ENCODE peak calls at places on chromosome 21, in eight cellular contexts. Z is NB4, B is breast epithelium, N is ovary, Y is A549, I is body of pancreas, G is prostate gland, F is uterus. A is an unnamed sample.
A peak's percentile ranks its signal among the peaks of the same experiment; 100 is the strongest.

GRCh38 chr21:29181799-29182470 is 51.5 kb downstream of the MAP3K7CL start:
- DNase-seq in Z (no peak), B (no peak), N (no peak), Y (peak; percentile 64), I (peak; percentile 37), G (peak; percentile 60), F (no peak), A (peak; percentile 70)

GRCh38 chr21:25735895-25736597 is 1.3 kb downstream of the GABPA start:
- DNase-seq in Z (peak; percentile 37), B (no peak), N (no peak), Y (peak; percentile 2), I (no peak), G (no peak), F (no peak), A (no peak)

GRCh38 chr21:23725576-23725975 is 1881.7 kb downstream of the MRPL39 start:
- DNase-seq in Z (peak; percentile 16), B (no peak), N (no peak), Y (no peak), I (no peak), G (no peak), F (no peak), A (no peak)

GRCh38 chr21:45489480-45489982 is 52.7 kb downstream of the SLC19A1 start:
- DNase-seq in Z (no peak), B (no peak), N (no peak), Y (no peak), I (no peak), G (no peak), F (no peak), A (no peak)

GRCh38 chr21:44065428-44065827 is 41.8 kb upstream of the PWP2 start:
- DNase-seq in Z (peak; percentile 82), B (no peak), N (no peak), Y (no peak), I (peak; percentile 33), G (no peak), F (no peak), A (no peak)

GRCh38 chr21:44892095-44892494 is 18.6 kb upstream of the PTTG1IP start:
- DNase-seq in Z (no peak), B (no peak), N (no peak), Y (no peak), I (no peak), G (no peak), F (no peak), A (no peak)

GRCh38 chr21:35199733-35200015 is 150.6 kb upstream of the RUNX1 start:
- DNase-seq in Z (no peak), B (no peak), N (no peak), Y (no peak), I (no peak), G (no peak), F (no peak), A (no peak)

GRCh38 chr21:45336535-45336810 is 48.8 kb upstream of the POFUT2 start:
- DNase-seq in Z (no peak), B (no peak), N (no peak), Y (no peak), I (no peak), G (no peak), F (no peak), A (no peak)

GRCh38 chr21:45846373-45847160 is 135.0 kb upstream of the COL6A1 start:
- DNase-seq in Z (no peak), B (peak; percentile 50), N (no peak), Y (no peak), I (peak; percentile 20), G (peak; percentile 72), F (peak; percentile 80), A (no peak)

GRCh38 chr21:26945916-26946315 is 21.0 kb downstream of the ADAMTS5 start:
- DNase-seq in Z (no peak), B (no peak), N (peak; percentile 41), Y (no peak), I (peak; percentile 5), G (no peak), F (no peak), A (no peak)

GRCh38 chr21:31880816-31881215 is 8.0 kb downstream of the HUNK start:
- DNase-seq in Z (no peak), B (no peak), N (no peak), Y (no peak), I (no peak), G (no peak), F (no peak), A (no peak)
- TF ChIP-seq POLR2A in Z (no peak), B (no peak), N (no peak), Y (no peak), I (no peak), G (no peak), F (no peak), A (no peak)

GRCh38 chr21:36747815-36748381 is 49.0 kb downstream of the SIM2 start:
- DNase-seq in Z (peak; percentile 60), B (no peak), N (no peak), Y (no peak), I (peak; percentile 60), G (no peak), F (no peak), A (peak; percentile 76)
- H3K4me3 ChIP-seq in Z (no peak overlapping the region), B (peak overlapping the region; percentile 44), N (peak overlapping the region; percentile 10), Y (no peak overlapping the region), I (no peak overlapping the region), G (peak overlapping the region; percentile 9), F (no peak overlapping the region), A (no peak overlapping the region)

DNA sequence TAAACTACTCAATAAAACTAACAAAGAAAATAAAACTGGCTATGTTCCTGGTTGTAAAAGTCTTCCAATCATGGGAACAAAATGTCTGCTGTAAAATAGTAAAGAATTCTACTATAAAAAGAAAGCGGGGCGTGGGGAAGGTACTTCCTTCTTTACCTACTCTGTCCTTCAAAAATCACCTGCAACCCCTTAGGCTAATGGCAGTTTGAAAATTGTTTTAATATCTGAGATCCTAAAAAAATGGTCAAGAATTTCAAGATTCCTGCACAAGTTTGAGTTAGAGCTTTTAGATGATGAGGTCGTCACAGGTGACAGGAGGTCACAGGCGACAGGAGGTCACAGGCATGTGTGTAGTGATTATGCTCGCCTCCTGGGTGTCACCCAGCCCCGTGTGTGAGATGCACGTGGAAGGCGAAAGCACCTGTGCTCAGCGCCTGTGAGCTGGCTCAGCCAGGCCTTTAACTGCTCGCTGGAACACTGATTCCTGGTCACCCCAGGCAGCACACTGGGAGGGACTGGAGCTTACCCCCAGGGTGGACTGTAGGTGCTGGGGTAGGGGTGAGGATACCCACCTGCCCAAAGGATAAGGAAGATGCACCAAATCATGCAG is 18.6 kb upstream of the TMPRSS2 start:
- DNase-seq in Z (no peak), B (no peak), N (no peak), Y (no peak), I (peak; percentile 81), G (peak; percentile 66), F (no peak), A (peak; percentile 87)
- TF ChIP-seq POLR2A in Z (no peak), B (no peak), N (no peak), Y (no peak), I (no peak), G (no peak), F (no peak), A (no peak)

GRCh38 chr21:42525228-42525604 is 11.6 kb downstream of the SLC37A1 start:
- DNase-seq in Z (no peak), B (no peak), N (peak; percentile 53), Y (no peak), I (no peak), G (no peak), F (no peak), A (no peak)
- H3K4me3 ChIP-seq in Z (no peak overlapping the region), B (peak overlapping the region; percentile 26), N (peak overlapping the region; percentile 20), Y (no peak overlapping the region), I (no peak overlapping the region), G (peak overlapping the region; percentile 11), F (peak overlapping the region; percentile 18), A (peak overlapping the region; percentile 32)

GRCh38 chr21:30818837-30819236 is 5.8 kb upstream of the KRTAP8-1 start:
- DNase-seq in Z (no peak), B (no peak), N (no peak), Y (no peak), I (no peak), G (no peak), F (no peak), A (no peak)
- TF ChIP-seq POLR2A in Z (no peak), B (no peak), N (no peak), Y (no peak), I (no peak), G (no peak), F (no peak), A (no peak)

GRCh38 chr21:33478182-33478581 is 1.6 kb downstream of the TMEM50B start:
- DNase-seq in Z (no peak), B (no peak), N (no peak), Y (no peak), I (no peak), G (no peak), F (no peak), A (no peak)
- H3K4me3 ChIP-seq in Z (peak overlapping the region; percentile 80), B (peak overlapping the region; percentile 94), N (peak overlapping the region; percentile 96), Y (no peak overlapping the region), I (no peak overlapping the region), G (peak overlapping the region; percentile 84), F (no peak overlapping the region), A (peak overlapping the region; percentile 89)

GRCh38 chr21:39775816-39776215 is 30.8 kb downstream of the IGSF5 start:
- DNase-seq in Z (no peak), B (no peak), N (no peak), Y (no peak), I (no peak), G (no peak), F (no peak), A (no peak)

GRCh38 chr21:39774252-39774651 is 29.3 kb downstream of the IGSF5 start:
- DNase-seq in Z (no peak), B (no peak), N (no peak), Y (no peak), I (no peak), G (no peak), F (no peak), A (no peak)

GRCh38 chr21:39781331-39781730 is 36.3 kb downstream of the IGSF5 start:
- DNase-seq in Z (no peak), B (no peak), N (no peak), Y (no peak), I (no peak), G (no peak), F (no peak), A (no peak)

GRCh38 chr21:39776589-39776988 is 31.6 kb downstream of the IGSF5 start:
- DNase-seq in Z (no peak), B (no peak), N (no peak), Y (no peak), I (no peak), G (no peak), F (no peak), A (no peak)
- TF ChIP-seq POLR2A in Z (no peak), B (no peak), N (no peak), Y (no peak), I (no peak), G (no peak), F (no peak), A (no peak)

GRCh38 chr21:41112740-41113692 is 54.9 kb upstream of the BACE2 start:
- DNase-seq in Z (peak; percentile 28), B (peak; percentile 62), N (no peak), Y (no peak), I (peak; percentile 12), G (no peak), F (no peak), A (no peak)
- H3K4me3 ChIP-seq in Z (no peak overlapping the region), B (peak overlapping the region; percentile 27), N (no peak overlapping the region), Y (no peak overlapping the region), I (no peak overlapping the region), G (no peak overlapping the region), F (no peak overlapping the region), A (peak overlapping the region; percentile 0)